ENCODE peak calls at places on chromosomes 6 and 20, in five cellular contexts. O is neural progenitor cell, N is cardiac muscle cell, T is left ventricle myocardium inferior, B is BJ. A is an unnamed sample.

GRCh38 chr20:17570347-17571152 is 675 bp downstream of the DSTN start:
- DNase-seq in O (peak; percentile 80), N (peak; percentile 55), T (peak; percentile 37), B (no peak), A (no peak)

GRCh38 chr6:80143312-80143960 is 37.0 kb downstream of the BCKDHB start:
- DNase-seq in O (no peak), N (peak; percentile 94), T (peak; percentile 37), B (peak; percentile 46), A (peak; percentile 57)

GRCh38 chr6:89081129-89081422 is 525 bp downstream of the PNRC1 start:
- DNase-seq in T (no peak), N (no peak), O (no peak), B (no peak), A (no peak)

GRCh38 chr6:72826033-72826432 is 204.2 kb downstream of the KCNQ5 start:
- DNase-seq in T (no peak), O (no peak), N (peak; percentile 22), B (no peak), A (no peak)

GRCh38 chr20:11329271-11329670 is 588.4 kb upstream of the BTBD3 start:
- DNase-seq in T (no peak), B (no peak), O (no peak), N (no peak), A (no peak)

GRCh38 chr6:77089776-77090175 is 373.5 kb downstream of the HTR1B start:
- DNase-seq in T (no peak), O (no peak), N (no peak), B (no peak), A (no peak)

GRCh38 chr20:48635791-48636267 is 192.0 kb downstream of the PREX1 start:
- DNase-seq in T (peak; percentile 54), O (peak; percentile 83), N (peak; percentile 68), B (no peak), A (no peak)

GRCh38 chr6:89834884-89835792 is 5.5 kb downstream of the CASP8AP2 start:
- DNase-seq in O (no peak), B (no peak), T (no peak), N (no peak), A (no peak)

GRCh38 chr6:84462697-84463096 is 235.3 kb upstream of the CEP162 start:
- DNase-seq in B (peak; percentile 65), T (no peak), O (no peak), N (peak; percentile 80), A (no peak)

GRCh38 chr6:84052883-84053241 is 19.3 kb downstream of the MRAP2 start:
- DNase-seq in B (no peak), N (no peak), O (no peak), T (no peak), A (no peak)

GRCh38 chr20:51811040-51811351 is 8.7 kb upstream of the SALL4 start:
- DNase-seq in O (no peak), T (no peak), N (peak; percentile 68), B (no peak), A (no peak)

GRCh38 chr6:36347635-36348034 is 10.9 kb upstream of the BNIP5 start:
- DNase-seq in B (no peak), O (no peak), T (no peak), N (peak; percentile 78), A (no peak)

GRCh38 chr6:98843274-98844243 is 9.2 kb downstream of the POU3F2 start:
- DNase-seq in B (no peak), O (peak; percentile 70), T (no peak), N (no peak), A (no peak)

GRCh38 chr6:36334832-36335459 is 1.7 kb downstream of the BNIP5 start:
- DNase-seq in N (no peak), T (no peak), O (no peak), B (no peak), A (no peak)

GRCh38 chr6:39003072-39003471 is 45.5 kb upstream of the GLP1R start:
- DNase-seq in T (no peak), B (no peak), O (peak; percentile 48), N (peak; percentile 2), A (no peak)
- TF ChIP-seq CTCF in T (peak; percentile 41), B (no peak), O (peak; percentile 73), N (peak; percentile 20), A (peak; percentile 30)

GRCh38 chr6:107539409-107539808 is 49.5 kb downstream of the SOBP start:
- DNase-seq in B (no peak), O (no peak), N (no peak), T (no peak), A (peak; percentile 31)

GRCh38 chr6:107542170-107542569 is 52.3 kb downstream of the SOBP start:
- DNase-seq in B (no peak), T (peak; percentile 31), N (no peak), O (no peak), A (no peak)

GRCh38 chr6:107540465-107540857 is 50.5 kb downstream of the SOBP start:
- DNase-seq in B (no peak), O (no peak), T (no peak), N (no peak), A (no peak)

GRCh38 chr6:107538856-107539387 is 49.0 kb downstream of the SOBP start:
- DNase-seq in O (no peak), B (no peak), N (no peak), T (no peak), A (no peak)

DNA sequence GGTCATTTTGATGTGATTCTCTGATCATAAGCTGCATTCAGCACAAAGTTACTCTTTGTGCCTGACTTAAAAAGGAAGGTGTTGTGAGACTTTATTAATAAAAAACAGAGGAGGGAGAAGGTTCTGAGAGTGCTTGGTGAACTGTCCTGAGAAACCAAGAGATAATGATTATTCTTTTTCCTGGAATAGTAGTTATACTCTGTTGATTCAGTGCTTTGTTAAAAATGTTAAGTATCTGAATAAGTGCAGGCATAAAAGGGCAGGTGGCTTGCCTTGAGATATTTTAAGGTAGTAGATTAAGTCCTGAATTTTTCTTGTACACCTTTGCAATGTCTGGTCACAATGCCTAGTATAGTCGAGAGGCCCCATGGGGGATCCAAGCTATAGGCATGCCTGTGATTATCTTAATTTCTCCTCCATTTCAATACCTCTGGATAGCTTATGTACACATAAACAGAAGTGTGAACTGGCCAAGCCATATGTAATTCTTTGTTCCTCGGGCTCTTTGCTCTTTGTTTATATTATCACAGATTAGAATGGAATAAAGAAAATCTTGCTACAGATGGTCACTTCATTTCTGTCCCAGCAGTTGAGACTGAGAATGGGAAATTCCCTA is 50.0 kb downstream of the SOBP start:
- DNase-seq in N (no peak), O (no peak), T (no peak), B (no peak), A (no peak)
- H3K27me3 ChIP-seq in N (no peaks in the 10 kb centered on the region), O (no peaks in the 10 kb centered on the region), T (no peaks in the 10 kb centered on the region), B (no peaks in the 10 kb centered on the region), A (no peaks in the 10 kb centered on the region)

DNA sequence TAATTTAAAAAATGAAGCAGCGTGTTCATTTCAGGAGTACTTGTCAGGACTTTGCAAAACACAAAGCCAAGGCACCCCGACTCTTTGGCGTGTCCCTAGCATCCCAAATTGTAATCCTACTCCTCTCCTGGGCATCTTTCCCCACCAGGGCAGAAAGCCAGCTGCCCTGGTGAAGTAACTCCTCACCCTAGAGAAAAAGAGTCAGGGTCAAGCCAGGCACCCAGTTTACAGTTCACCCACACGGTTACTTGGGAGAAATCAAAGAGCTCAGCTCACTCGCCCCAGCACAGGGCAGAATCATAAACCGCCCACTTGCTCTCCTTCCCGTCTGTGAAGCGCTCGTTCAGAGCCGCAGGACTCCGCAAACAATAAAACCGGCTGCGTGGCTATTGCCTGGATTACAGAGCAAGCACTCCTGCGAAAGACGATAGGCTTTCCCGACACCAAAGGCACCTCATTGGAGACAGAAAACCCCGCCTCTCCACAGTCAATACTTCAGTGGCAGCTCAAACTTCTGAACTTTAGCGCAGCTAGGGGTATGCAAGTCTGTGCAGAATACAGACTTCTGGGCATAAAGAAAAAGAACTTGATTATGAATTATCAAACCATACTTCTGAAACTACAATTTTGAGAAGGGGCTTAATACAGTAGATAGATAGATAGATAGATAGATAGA is 73.0 kb upstream of the NHSL1 start:
- DNase-seq in B (peak; percentile 31), T (peak; percentile 61), O (peak; percentile 91), N (peak; percentile 88), A (peak; percentile 50)
- H3K4me3 ChIP-seq in B (peak overlapping the region; percentile 44), T (peak overlapping the region; percentile 67), O (peak overlapping the region; percentile 69), N (peak overlapping the region; percentile 27), A (peak overlapping the region; percentile 35)

GRCh38 chr6:30626484-30627366 is at the start of gene ATAT1:
- DNase-seq in B (no peak), N (peak; percentile 80), T (peak; percentile 92), O (peak; percentile 90), A (no peak)
- TF ChIP-seq CTCF in B (peak; percentile 56), N (peak; percentile 49), T (peak; percentile 60), O (peak; percentile 51), A (peak; percentile 43)

DNA sequence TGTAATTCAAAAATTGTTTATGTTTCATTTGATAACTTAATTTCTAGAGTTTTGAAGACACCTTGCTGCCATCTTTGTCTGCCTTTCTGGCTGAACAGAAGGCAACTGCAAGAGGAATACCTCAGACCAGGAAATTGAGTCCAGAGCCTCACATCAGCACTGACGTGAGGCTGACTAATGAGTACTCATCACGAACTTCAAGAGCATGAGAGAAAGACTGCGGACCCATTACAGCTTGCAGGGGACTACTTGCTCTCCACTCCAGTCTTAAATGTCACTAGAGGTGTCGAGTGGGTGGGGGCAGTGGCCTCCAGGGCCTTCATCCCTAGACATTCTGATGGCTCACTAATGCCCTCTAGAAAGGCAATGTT is 109.5 kb upstream of the SSTR4 start:
- DNase-seq in O (no peak), T (no peak), B (no peak), N (peak; percentile 7), A (no peak)
- H3K27me3 ChIP-seq in O (no peaks in the 10 kb centered on the region), T (peaks cover 36% of the 10 kb centered on the region), B (peaks cover 1% of the 10 kb centered on the region), N (peaks cover 16% of the 10 kb centered on the region), A (no peaks in the 10 kb centered on the region)

GRCh38 chr6:159951772-159952171 is 17.1 kb upstream of the IGF2R start:
- DNase-seq in B (no peak), T (no peak), N (peak; percentile 29), O (no peak), A (no peak)
- H3K4me3 ChIP-seq in B (no peak overlapping the region), T (no peak overlapping the region), N (no peak overlapping the region), O (no peak overlapping the region), A (no peak overlapping the region)

DNA sequence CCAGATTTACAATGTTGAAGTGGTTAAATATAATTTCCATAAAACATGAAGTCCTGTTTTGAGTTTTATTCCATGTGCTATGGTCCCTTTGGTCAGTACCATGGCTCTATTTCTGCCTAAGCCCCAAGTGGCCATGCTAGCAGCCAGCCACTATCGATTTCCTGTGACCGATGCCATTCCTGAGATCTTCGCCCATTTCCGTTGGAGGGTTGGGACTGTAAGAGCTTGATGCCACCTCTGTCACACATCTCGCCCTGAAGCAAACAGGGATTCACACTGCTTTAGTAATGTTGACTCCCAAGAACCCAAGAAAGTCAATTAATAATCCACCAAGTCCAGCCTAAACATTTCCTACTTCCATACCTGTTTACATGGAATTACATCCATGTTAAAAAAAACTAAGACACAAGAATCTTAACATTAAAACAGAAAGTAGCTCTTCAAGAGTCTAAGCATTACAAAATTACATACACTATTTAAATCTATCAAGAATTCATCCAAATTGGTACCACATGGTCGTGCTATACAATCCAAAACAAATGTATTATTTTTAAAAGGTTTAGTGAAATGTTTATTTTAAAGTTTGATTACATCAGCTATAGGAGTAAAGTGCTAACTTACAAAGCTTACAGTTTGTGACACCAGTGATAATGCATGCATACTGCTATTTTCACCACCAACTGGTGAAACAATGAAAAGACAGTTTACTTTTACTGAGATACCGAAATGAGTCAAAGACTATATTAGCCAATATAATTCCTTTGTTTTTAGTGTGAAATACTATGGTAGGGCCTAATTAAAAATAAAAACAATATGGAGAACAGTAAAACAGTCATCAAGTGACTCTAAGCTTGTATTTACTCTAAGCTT is 2.5 kb downstream of the RBM39 start:
- DNase-seq in N (peak; percentile 64), T (no peak), O (peak; percentile 10), B (no peak), A (no peak)
- TF ChIP-seq CTCF in N (peak; percentile 38), T (peak; percentile 25), O (no peak), B (peak; percentile 34), A (no peak)

A was measured in kidney epithelial cell.